ENCODE peak calls at places on chromosomes 16 and 17, in eight cellular contexts. C, F, V, U, T, Z, D and B are unnamed samples.
A peak's percentile ranks its signal among the peaks of the same experiment; 100 is the strongest.

GRCh38 chr17:75889454-75889853 is 7.3 kb downstream of the TRIM65 start:
- DNase-seq in C (no peak), F (no peak), V (no peak), U (no peak), T (no peak), Z (peak; percentile 31), D (no peak), B (no peak)

GRCh38 chr17:40484285-40484972 is 17.0 kb downstream of the TNS4 start:
- DNase-seq in C (no peak), F (no peak), V (no peak), U (no peak), T (no peak), Z (no peak), D (no peak), B (no peak)

GRCh38 chr17:75824050-75824552 is 20.1 kb downstream of the UNC13D start:
- DNase-seq in C (no peak), F (no peak), V (no peak), U (no peak), T (no peak), Z (no peak), D (no peak), B (no peak)

GRCh38 chr16:27761816-27762215 is 211.9 kb downstream of the KATNIP start:
- DNase-seq in C (no peak), F (no peak), V (no peak), U (no peak), T (no peak), Z (no peak), D (no peak), B (no peak)

GRCh38 chr17:57595942-57596695 is 149.0 kb downstream of the CCDC182 start:
- DNase-seq in C (no peak), F (peak; percentile 41), V (no peak), U (no peak), T (no peak), Z (no peak), D (no peak), B (no peak)

GRCh38 chr17:50205111-50205821 is 3.8 kb upstream of the COL1A1 start:
- DNase-seq in C (no peak), F (no peak), V (no peak), U (no peak), T (peak; percentile 60), Z (no peak), D (peak; percentile 40), B (no peak)

GRCh38 chr16:83068686-83069085 is 441.9 kb downstream of the CDH13 start:
- DNase-seq in C (no peak), F (peak; percentile 91), V (no peak), U (no peak), T (peak; percentile 4), Z (no peak), D (peak; percentile 19), B (no peak)

GRCh38 chr17:77613627-77614026 is 344.9 kb upstream of the TNRC6C start:
- DNase-seq in C (no peak), F (no peak), V (no peak), U (no peak), T (no peak), Z (no peak), D (no peak), B (no peak)

GRCh38 chr16:88456356-88457292 is 3.5 kb downstream of the ZFPM1 start:
- DNase-seq in C (no peak), F (no peak), V (no peak), U (no peak), T (no peak), Z (no peak), D (no peak), B (no peak)

GRCh38 chr16:77273815-77274214 is 74.6 kb downstream of the SYCE1L start:
- DNase-seq in C (no peak), F (no peak), V (no peak), U (no peak), T (no peak), Z (no peak), D (peak; percentile 85), B (no peak)

GRCh38 chr16:24471616-24472015 is 67.8 kb upstream of the RBBP6 start:
- DNase-seq in C (no peak), F (no peak), V (no peak), U (no peak), T (no peak), Z (no peak), D (no peak), B (no peak)

GRCh38 chr16:89565256-89565505 is 4.7 kb downstream of the RPL13 start:
- DNase-seq in C (no peak), F (no peak), V (no peak), U (no peak), T (no peak), Z (no peak), D (no peak), B (peak; percentile 59)

GRCh38 chr17:64630309-64631223 is 31.5 kb downstream of the SMURF2 start:
- DNase-seq in C (no peak), F (no peak), V (no peak), U (no peak), T (no peak), Z (no peak), D (no peak), B (no peak)

GRCh38 chr16:22177968-22178934 is 15.9 kb downstream of the SDR42E2 start:
- DNase-seq in C (no peak), F (no peak), V (no peak), U (no peak), T (no peak), Z (no peak), D (no peak), B (no peak)

GRCh38 chr16:87856796-87857228 is 12.5 kb downstream of the SLC7A5 start:
- DNase-seq in C (no peak), F (no peak), V (no peak), U (no peak), T (no peak), Z (peak; percentile 60), D (no peak), B (no peak)

GRCh38 chr16:986925-987581 is 5.5 kb downstream of the SOX8 start:
- DNase-seq in C (no peak), F (no peak), V (no peak), U (no peak), T (no peak), Z (peak; percentile 76), D (no peak), B (no peak)
- H3K27me3 ChIP-seq in C (peaks cover 7% of the 10 kb centered on the region), F (peaks cover 8% of the 10 kb centered on the region), V (no peaks in the 10 kb centered on the region), U (peaks cover 84% of the 10 kb centered on the region), T (peaks cover 2% of the 10 kb centered on the region), Z (peaks cover 3% of the 10 kb centered on the region), D (peaks cover 63% of the 10 kb centered on the region), B (peaks cover 47% of the 10 kb centered on the region)

GRCh38 chr17:45972531-45972930 is 26.5 kb upstream of the STH start:
- DNase-seq in C (no peak), F (no peak), V (no peak), U (no peak), T (no peak), Z (no peak), D (no peak), B (no peak)
- H3K27me3 ChIP-seq in C (no peaks in the 10 kb centered on the region), F (peaks cover 6% of the 10 kb centered on the region), V (no peaks in the 10 kb centered on the region), U (no peaks in the 10 kb centered on the region), T (no peaks in the 10 kb centered on the region), Z (no peaks in the 10 kb centered on the region), D (peaks cover 16% of the 10 kb centered on the region), B (peaks cover 56% of the 10 kb centered on the region)

GRCh38 chr17:81282876-81283275 is 12.2 kb downstream of the SLC38A10 start:
- DNase-seq in C (no peak), F (no peak), V (no peak), U (no peak), T (no peak), Z (peak; percentile 46), D (no peak), B (no peak)

GRCh38 chr17:81280571-81280970 is 14.5 kb downstream of the SLC38A10 start:
- DNase-seq in C (no peak), F (no peak), V (no peak), U (no peak), T (no peak), Z (no peak), D (no peak), B (no peak)

GRCh38 chr17:81279278-81280073 is 15.6 kb downstream of the SLC38A10 start:
- DNase-seq in C (no peak), F (no peak), V (no peak), U (no peak), T (no peak), Z (peak; percentile 76), D (no peak), B (no peak)

GRCh38 chr17:81285179-81285878 is 9.8 kb downstream of the SLC38A10 start:
- DNase-seq in C (no peak), F (peak; percentile 64), V (no peak), U (peak; percentile 83), T (peak; percentile 81), Z (peak; percentile 91), D (peak; percentile 6), B (no peak)

DNA sequence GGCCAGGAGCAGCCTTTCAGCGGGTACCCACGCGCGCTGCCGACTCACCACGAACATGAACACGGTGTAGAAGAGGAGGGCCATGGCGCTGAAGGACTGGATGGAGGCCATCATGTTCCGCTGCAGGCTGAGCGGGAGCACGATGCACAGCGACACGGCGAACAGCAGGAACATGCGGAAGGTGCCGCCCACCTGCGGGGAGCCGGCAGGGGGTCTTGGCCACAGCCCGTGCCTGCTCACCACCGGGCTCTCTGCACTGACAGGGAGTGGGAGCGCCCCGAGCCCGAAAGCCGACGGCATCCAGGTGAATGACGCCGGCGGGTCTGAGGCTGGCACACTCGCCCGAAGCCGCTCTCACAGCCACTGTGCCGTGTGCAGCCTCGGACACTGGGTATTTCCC is 13.0 kb downstream of the SLC38A10 start:
- DNase-seq in C (no peak), F (no peak), V (no peak), U (no peak), T (no peak), Z (peak; percentile 70), D (no peak), B (no peak)
- H3K27me3 ChIP-seq in C (no peaks in the 10 kb centered on the region), F (no peaks in the 10 kb centered on the region), V (no peaks in the 10 kb centered on the region), U (no peaks in the 10 kb centered on the region), T (no peaks in the 10 kb centered on the region), Z (no peaks in the 10 kb centered on the region), D (no peaks in the 10 kb centered on the region), B (no peaks in the 10 kb centered on the region)

GRCh38 chr17:79749958-79750357 is 19.2 kb downstream of the ENPP7 start:
- DNase-seq in C (no peak), F (no peak), V (no peak), U (no peak), T (no peak), Z (no peak), D (no peak), B (no peak)
- H3K27me3 ChIP-seq in C (peaks cover 8% of the 10 kb centered on the region), F (peaks cover 27% of the 10 kb centered on the region), V (peaks cover 39% of the 10 kb centered on the region), U (peaks cover 91% of the 10 kb centered on the region), T (peaks cover 19% of the 10 kb centered on the region), Z (peaks cover 37% of the 10 kb centered on the region), D (peaks cover 45% of the 10 kb centered on the region), B (peaks cover 77% of the 10 kb centered on the region)